ENCODE peak calls at places on chromosomes 6 and 20, in nine cellular contexts. B, L, Q, N, M, I, Z, K and P are unnamed samples.

GRCh38 chr20:23061713-23062561 is 12.5 kb upstream of the THBD start:
- DNase-seq in N (no peak), M (peak), Q (peak), I (peak), K (peak), Z (no peak), B (peak), L (peak), P (peak)

GRCh38 chr6:7974932-7975763 is 64.6 kb upstream of the TXNDC5 start:
- DNase-seq in Z (peak), I (peak), L (peak), N (no peak), K (peak), Q (peak), B (peak), M (peak), P (peak)

GRCh38 chr6:40159865-40160264 is 225.6 kb upstream of the MOCS1 start:
- DNase-seq in I (no peak), Q (no peak), N (no peak), B (no peak), K (no peak), L (no peak), Z (no peak), M (no peak), P (no peak)

GRCh38 chr20:43448748-43449535 is 8.8 kb upstream of the SRSF6 start:
- DNase-seq in Q (peak), N (peak), K (no peak), I (peak), Z (peak), L (peak), B (no peak), M (peak), P (peak)

GRCh38 chr6:162099685-162100084 is 627.9 kb downstream of the PRKN start:
- DNase-seq in Q (no peak), L (no peak), N (no peak), K (no peak), M (no peak), I (peak), Z (no peak), B (no peak), P (peak)

GRCh38 chr6:11802886-11803595 is 24.4 kb upstream of the ADTRP start:
- DNase-seq in K (no peak), B (no peak), I (no peak), Z (no peak), L (no peak), N (no peak), M (peak), Q (no peak), P (no peak)

GRCh38 chr6:21992178-21992967 is 304.5 kb downstream of the PRL start:
- DNase-seq in B (no peak), K (no peak), N (no peak), Q (no peak), I (peak), Z (no peak), L (no peak), M (no peak), P (no peak)

GRCh38 chr6:55756711-55757110 is 118.7 kb downstream of the BMP5 start:
- DNase-seq in Q (no peak), N (no peak), L (no peak), I (no peak), Z (no peak), B (no peak), M (no peak), K (no peak), P (no peak)

GRCh38 chr6:166282394-166283032 is 25.7 kb downstream of the PRR18 start:
- DNase-seq in K (no peak), B (no peak), N (no peak), M (no peak), Q (no peak), Z (peak), L (peak), I (no peak), P (no peak)

GRCh38 chr20:4555188-4555893 is 166.4 kb upstream of the PRND start:
- DNase-seq in Z (no peak), M (no peak), K (no peak), B (no peak), I (peak), N (no peak), L (no peak), Q (peak), P (no peak)

GRCh38 chr20:61835791-61836350 is 229.8 kb downstream of the TAF4 start:
- DNase-seq in M (no peak), N (no peak), K (no peak), Q (no peak), Z (no peak), L (no peak), I (no peak), B (no peak), P (no peak)

GRCh38 chr6:137185290-137185689 is 11.8 kb upstream of the IL22RA2 start:
- DNase-seq in M (no peak), Q (no peak), B (no peak), L (no peak), Z (no peak), K (no peak), N (no peak), I (no peak), P (no peak)
- TF ChIP-seq POLR2A in M (no peak), Q (no peak), B (no peak), L (no peak), Z (no peak), K (no peak), N (no peak), I (no peak), P (no peak)

GRCh38 chr6:27374824-27375612 is 13.5 kb upstream of the ZNF391 start:
- DNase-seq in L (peak), I (peak), B (peak), M (peak), Q (peak), N (peak), K (peak), Z (peak), P (peak)
- TF ChIP-seq POLR2A in L (peak), I (no peak), B (no peak), M (peak), Q (no peak), N (no peak), K (no peak), Z (no peak), P (no peak)

GRCh38 chr20:44651507-44652373 is at the start of gene ADA:
- DNase-seq in Q (peak), N (no peak), L (peak), B (peak), M (peak), K (peak), Z (peak), I (peak), P (peak)
- TF ChIP-seq POLR2A in Q (peak), N (no peak), L (no peak), B (peak), M (peak), K (no peak), Z (no peak), I (no peak), P (no peak)

DNA sequence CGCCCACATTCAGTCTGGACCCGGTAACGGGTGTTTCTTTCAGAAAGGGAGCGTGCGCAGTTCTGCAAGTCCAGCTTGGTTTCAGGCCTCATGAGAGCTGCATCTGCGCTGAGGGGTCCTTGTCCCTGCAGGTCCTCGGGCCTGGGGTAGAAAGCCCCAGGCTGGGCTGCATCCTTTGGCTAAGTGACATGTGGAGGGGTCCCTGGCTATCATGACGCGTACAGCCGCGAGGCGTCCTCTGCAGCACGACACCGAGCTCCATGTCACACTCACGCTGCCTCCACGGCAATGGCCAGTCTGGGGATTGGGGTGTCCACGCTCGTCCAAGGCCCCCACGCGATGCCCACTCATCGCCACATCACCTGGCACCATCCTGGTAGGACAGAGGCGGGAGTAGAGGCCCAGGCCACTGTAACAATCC is 1.7 kb upstream of the KIF25 start:
- DNase-seq in N (no peak), B (no peak), L (no peak), M (no peak), Z (no peak), K (no peak), I (no peak), Q (no peak), P (no peak)
- TF ChIP-seq POLR2A in N (no peak), B (no peak), L (no peak), M (no peak), Z (no peak), K (no peak), I (no peak), Q (no peak), P (no peak)

DNA sequence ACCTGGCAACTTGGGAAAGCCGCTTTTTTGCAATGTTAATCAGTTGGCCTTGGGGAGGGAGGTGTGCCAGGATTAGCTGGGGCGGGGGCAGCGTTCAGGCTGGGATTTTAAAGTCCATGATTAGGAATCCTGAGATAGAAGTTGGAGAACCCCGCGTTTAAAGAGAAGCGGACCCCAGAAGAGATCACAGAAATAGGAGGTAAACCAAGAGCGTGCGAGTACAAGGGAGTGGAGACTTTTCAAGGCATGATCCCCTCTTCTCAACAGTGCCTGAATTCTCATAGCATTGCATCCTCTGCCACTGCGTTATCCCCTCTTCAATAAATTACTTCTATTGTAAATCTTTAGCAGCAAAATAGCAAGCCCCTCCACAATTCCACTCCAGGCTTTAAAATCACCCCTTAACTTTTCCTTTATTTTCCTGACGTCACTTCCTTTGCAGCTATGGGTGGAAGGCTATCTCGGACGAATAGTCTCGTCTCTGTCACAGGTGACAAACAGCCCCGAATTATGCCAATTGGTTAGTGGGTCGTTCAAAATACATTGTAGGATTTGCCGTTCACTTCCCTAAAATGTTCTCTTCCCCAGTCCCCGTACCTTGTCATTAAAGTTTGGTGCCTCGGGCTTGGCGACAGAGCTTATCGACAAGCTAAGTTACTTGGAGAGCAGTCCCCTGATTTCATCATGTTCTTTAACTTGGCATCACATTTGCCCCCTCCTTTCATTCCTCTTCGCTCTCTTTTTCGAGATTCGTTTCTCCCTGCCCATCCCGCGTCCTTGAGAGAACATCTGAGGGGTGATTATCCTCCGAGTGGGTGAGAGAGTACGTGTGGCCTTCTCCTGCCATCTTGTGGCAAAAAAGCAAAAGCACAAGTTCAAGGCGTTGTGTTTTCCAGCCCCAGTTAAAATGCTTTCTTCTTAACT is 17.1 kb downstream of the OR2B2 start:
- DNase-seq in I (peak), L (peak), M (peak), Q (peak), Z (peak), K (peak), N (no peak), B (peak), P (peak)
- TF ChIP-seq POLR2A in I (no peak), L (peak), M (peak), Q (peak), Z (no peak), K (no peak), N (no peak), B (no peak), P (peak)

GRCh38 chr20:5821627-5822215 is 71.5 kb downstream of the SHLD1 start:
- DNase-seq in Z (no peak), K (no peak), Q (no peak), N (no peak), M (peak), I (peak), B (no peak), L (peak), P (peak)

GRCh38 chr20:5827098-5827853 is 77.1 kb downstream of the SHLD1 start:
- DNase-seq in K (no peak), Q (no peak), M (no peak), N (no peak), Z (no peak), L (peak), B (peak), I (no peak), P (no peak)

GRCh38 chr20:5822569-5822968 is 72.4 kb downstream of the SHLD1 start:
- DNase-seq in Q (peak), L (no peak), B (no peak), K (no peak), N (no peak), Z (no peak), I (no peak), M (no peak), P (no peak)

GRCh38 chr20:5827861-5828260 is 77.7 kb downstream of the SHLD1 start:
- DNase-seq in K (no peak), B (no peak), Q (no peak), I (no peak), L (no peak), Z (no peak), N (no peak), M (no peak), P (no peak)

GRCh38 chr20:5825136-5825719 is 75.0 kb downstream of the SHLD1 start:
- DNase-seq in B (no peak), Q (no peak), Z (no peak), I (no peak), M (no peak), N (no peak), L (no peak), K (no peak), P (no peak)
- TF ChIP-seq POLR2A in B (no peak), Q (no peak), Z (no peak), I (no peak), M (no peak), N (no peak), L (no peak), K (no peak), P (no peak)

GRCh38 chr6:2857580-2858337 is 16.1 kb upstream of the SERPINB1 start:
- DNase-seq in I (peak), L (no peak), Z (no peak), Q (peak), N (no peak), M (no peak), B (no peak), K (no peak), P (no peak)
- TF ChIP-seq POLR2A in I (no peak), L (no peak), Z (no peak), Q (peak), N (peak), M (no peak), B (no peak), K (no peak), P (no peak)

GRCh38 chr6:3753228-3753795 is 1.8 kb upstream of the PXDC1 start:
- DNase-seq in L (no peak), Q (peak), K (no peak), B (no peak), Z (no peak), N (no peak), M (no peak), I (no peak), P (no peak)
- TF ChIP-seq POLR2A in L (no peak), Q (peak), K (no peak), B (no peak), Z (no peak), N (no peak), M (no peak), I (no peak), P (no peak)